ENCODE peak calls at places on chromosome 1, in four cellular contexts. One of them, this sample, is unnamed.

GRCh38 chr1:175287377-175287776 is 94.8 kb upstream of the KIAA0040 start:
- DNase-seq in brain microvascular endothelial cell: no peak
- DNase-seq in fibroblast of lung: no peak
- DNase-seq in dorsolateral prefrontal cortex: no peak
- DNase-seq in this sample: no peak

GRCh38 chr1:204314209-204314892 is 45.4 kb downstream of the PLEKHA6 start:
- DNase-seq in brain microvascular endothelial cell: no peak
- DNase-seq in dorsolateral prefrontal cortex: no peak
- DNase-seq in fibroblast of lung: no peak
- DNase-seq in this sample: no peak

GRCh38 chr1:198205021-198205684 is 48.4 kb downstream of the NEK7 start:
- DNase-seq in dorsolateral prefrontal cortex: no peak
- DNase-seq in brain microvascular endothelial cell: no peak
- DNase-seq in fibroblast of lung: peak
- DNase-seq in this sample: no peak

GRCh38 chr1:118247593-118247992 is 62.6 kb upstream of the SPAG17 start:
- DNase-seq in brain microvascular endothelial cell: peak
- DNase-seq in dorsolateral prefrontal cortex: no peak
- DNase-seq in fibroblast of lung: peak
- DNase-seq in this sample: no peak

GRCh38 chr1:182278144-182279054 is 113.2 kb downstream of the GLUL start:
- DNase-seq in fibroblast of lung: no peak
- DNase-seq in dorsolateral prefrontal cortex: no peak
- DNase-seq in brain microvascular endothelial cell: no peak
- DNase-seq in this sample: no peak

GRCh38 chr1:67434491-67434890 is 4.3 kb upstream of the SERBP1 start:
- DNase-seq in brain microvascular endothelial cell: no peak
- DNase-seq in fibroblast of lung: peak
- DNase-seq in dorsolateral prefrontal cortex: no peak
- DNase-seq in this sample: no peak

GRCh38 chr1:13916530-13916929 is 216.5 kb downstream of the PRDM2 start:
- DNase-seq in fibroblast of lung: no peak
- DNase-seq in dorsolateral prefrontal cortex: no peak
- DNase-seq in brain microvascular endothelial cell: no peak
- DNase-seq in this sample: no peak

GRCh38 chr1:172638885-172639831 is 19.7 kb upstream of the FASLG start:
- DNase-seq in dorsolateral prefrontal cortex: no peak
- DNase-seq in fibroblast of lung: peak
- DNase-seq in brain microvascular endothelial cell: peak
- DNase-seq in this sample: peak

GRCh38 chr1:182143825-182144661 is 82.5 kb upstream of the ZNF648 start:
- DNase-seq in dorsolateral prefrontal cortex: peak
- DNase-seq in fibroblast of lung: peak
- DNase-seq in brain microvascular endothelial cell: no peak
- DNase-seq in this sample: no peak

GRCh38 chr1:168767885-168768584 is 39.0 kb upstream of the DPT start:
- DNase-seq in brain microvascular endothelial cell: peak
- DNase-seq in fibroblast of lung: peak
- DNase-seq in dorsolateral prefrontal cortex: no peak
- DNase-seq in this sample: no peak

GRCh38 chr1:102191723-102192122 is 195.0 kb upstream of the OLFM3 start:
- DNase-seq in fibroblast of lung: peak
- DNase-seq in brain microvascular endothelial cell: no peak
- DNase-seq in dorsolateral prefrontal cortex: no peak
- DNase-seq in this sample: no peak

GRCh38 chr1:146051452-146051852 is 29.9 kb upstream of the HJV start:
- DNase-seq in fibroblast of lung: no peak
- DNase-seq in dorsolateral prefrontal cortex: no peak
- DNase-seq in brain microvascular endothelial cell: no peak
- DNase-seq in this sample: no peak

GRCh38 chr1:248714248-248714647 is 11.7 kb upstream of the OR14I1 start:
- DNase-seq in fibroblast of lung: peak
- DNase-seq in dorsolateral prefrontal cortex: no peak
- DNase-seq in brain microvascular endothelial cell: no peak
- DNase-seq in this sample: no peak

GRCh38 chr1:177495878-177496277 is 325.1 kb downstream of the BRINP2 start:
- DNase-seq in brain microvascular endothelial cell: no peak
- DNase-seq in dorsolateral prefrontal cortex: no peak
- DNase-seq in fibroblast of lung: no peak
- DNase-seq in this sample: no peak

GRCh38 chr1:62912028-62912638 is 128.2 kb downstream of the ATG4C start:
- DNase-seq in dorsolateral prefrontal cortex: no peak
- DNase-seq in fibroblast of lung: peak
- DNase-seq in brain microvascular endothelial cell: peak
- DNase-seq in this sample: no peak

GRCh38 chr1:235253219-235253640 is 74.7 kb downstream of the ARID4B start:
- DNase-seq in fibroblast of lung: peak
- DNase-seq in brain microvascular endothelial cell: peak
- DNase-seq in dorsolateral prefrontal cortex: peak
- DNase-seq in this sample: peak

GRCh38 chr1:104706631-104707147 is 957.0 kb downstream of the AMY1C start:
- DNase-seq in brain microvascular endothelial cell: no peak
- DNase-seq in fibroblast of lung: no peak
- DNase-seq in dorsolateral prefrontal cortex: no peak
- DNase-seq in this sample: no peak

GRCh38 chr1:215251428-215251827 is 168.9 kb downstream of the KCNK2 start:
- DNase-seq in brain microvascular endothelial cell: no peak
- DNase-seq in dorsolateral prefrontal cortex: no peak
- DNase-seq in fibroblast of lung: no peak
- DNase-seq in this sample: no peak

GRCh38 chr1:8457771-8458409 is 140.0 kb downstream of the SLC45A1 start:
- DNase-seq in brain microvascular endothelial cell: no peak
- DNase-seq in fibroblast of lung: no peak
- DNase-seq in dorsolateral prefrontal cortex: no peak
- DNase-seq in this sample: no peak

GRCh38 chr1:8455700-8456305 is 137.9 kb downstream of the SLC45A1 start:
- DNase-seq in brain microvascular endothelial cell: no peak
- DNase-seq in dorsolateral prefrontal cortex: no peak
- DNase-seq in fibroblast of lung: no peak
- DNase-seq in this sample: no peak

GRCh38 chr1:8456306-8456912 is 138.5 kb downstream of the SLC45A1 start:
- DNase-seq in fibroblast of lung: peak
- DNase-seq in brain microvascular endothelial cell: peak
- DNase-seq in dorsolateral prefrontal cortex: no peak
- DNase-seq in this sample: no peak

GRCh38 chr1:8458607-8459006 is 140.7 kb downstream of the SLC45A1 start:
- DNase-seq in brain microvascular endothelial cell: no peak
- DNase-seq in fibroblast of lung: no peak
- DNase-seq in dorsolateral prefrontal cortex: no peak
- DNase-seq in this sample: no peak

DNA sequence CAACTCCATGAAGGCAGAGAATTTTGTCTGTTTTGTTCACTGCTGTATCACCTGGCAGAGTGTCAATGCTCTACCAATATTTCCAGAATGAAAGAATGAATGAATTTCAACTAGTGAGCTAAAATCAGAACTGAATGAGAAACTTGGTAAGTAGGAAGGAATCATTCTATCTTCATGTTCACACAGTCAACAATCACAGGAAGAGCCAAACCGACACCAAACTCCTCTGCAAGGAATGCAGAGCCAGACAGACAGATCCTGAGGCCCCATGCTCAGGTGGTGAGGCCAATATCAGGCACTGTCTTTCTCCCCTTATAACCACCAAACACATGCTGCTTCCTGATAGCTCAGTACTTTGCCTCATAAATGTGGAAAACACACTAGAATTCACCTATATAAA is 139.1 kb downstream of the SLC45A1 start:
- DNase-seq in dorsolateral prefrontal cortex: no peak
- DNase-seq in brain microvascular endothelial cell: no peak
- DNase-seq in fibroblast of lung: no peak
- DNase-seq in this sample: no peak
- H3K27ac ChIP-seq in dorsolateral prefrontal cortex: no peak
- H3K27ac ChIP-seq in brain microvascular endothelial cell: no peak
- H3K27ac ChIP-seq in fibroblast of lung: no peak
- H3K27ac ChIP-seq in this sample: no peak

DNA sequence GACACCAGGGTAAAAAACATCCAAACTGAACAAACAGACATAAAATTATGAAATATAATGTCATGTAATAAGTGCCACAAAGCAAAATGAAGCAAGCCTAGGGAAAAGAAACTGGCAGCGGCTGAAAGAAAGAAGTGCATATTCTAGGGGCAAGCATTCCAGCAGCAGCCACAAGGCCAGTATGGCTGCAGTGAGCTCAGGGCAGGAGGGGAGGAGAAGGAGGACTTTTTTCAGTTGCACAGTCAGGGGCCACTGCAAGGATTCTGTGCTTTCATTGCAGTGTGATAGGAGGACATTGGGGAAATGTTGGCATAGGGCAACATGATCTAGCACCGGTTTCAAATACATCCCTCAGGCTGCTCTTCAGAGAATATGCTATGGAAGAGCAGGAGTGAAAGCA is 263.8 kb downstream of the NEGR1 start:
- DNase-seq in dorsolateral prefrontal cortex: no peak
- DNase-seq in fibroblast of lung: no peak
- DNase-seq in brain microvascular endothelial cell: no peak
- DNase-seq in this sample: no peak
- H3K27ac ChIP-seq in dorsolateral prefrontal cortex: no peak
- H3K27ac ChIP-seq in fibroblast of lung: no peak
- H3K27ac ChIP-seq in brain microvascular endothelial cell: no peak
- H3K27ac ChIP-seq in this sample: no peak

GRCh38 chr1:161033751-161034150 is 5.0 kb downstream of the TSTD1 start:
- DNase-seq in brain microvascular endothelial cell: no peak
- DNase-seq in fibroblast of lung: no peak
- DNase-seq in dorsolateral prefrontal cortex: no peak
- DNase-seq in this sample: no peak

GRCh38 chr1:161031874-161032273 is 6.9 kb downstream of the TSTD1 start:
- DNase-seq in dorsolateral prefrontal cortex: no peak
- DNase-seq in fibroblast of lung: no peak
- DNase-seq in brain microvascular endothelial cell: no peak
- DNase-seq in this sample: no peak

GRCh38 chr1:161037661-161038522 is 872 bp downstream of the TSTD1 start:
- DNase-seq in dorsolateral prefrontal cortex: no peak
- DNase-seq in fibroblast of lung: no peak
- DNase-seq in brain microvascular endothelial cell: no peak
- DNase-seq in this sample: no peak

GRCh38 chr1:161032409-161032808 is 6.4 kb downstream of the TSTD1 start:
- DNase-seq in fibroblast of lung: peak
- DNase-seq in dorsolateral prefrontal cortex: no peak
- DNase-seq in brain microvascular endothelial cell: no peak
- DNase-seq in this sample: no peak
- H3K27ac ChIP-seq in fibroblast of lung: no peak
- H3K27ac ChIP-seq in dorsolateral prefrontal cortex: no peak
- H3K27ac ChIP-seq in brain microvascular endothelial cell: no peak
- H3K27ac ChIP-seq in this sample: no peak

GRCh38 chr1:245986404-245987221 is 520.5 kb downstream of the SMYD3 start:
- DNase-seq in fibroblast of lung: peak
- DNase-seq in dorsolateral prefrontal cortex: no peak
- DNase-seq in brain microvascular endothelial cell: peak
- DNase-seq in this sample: no peak
- H3K27ac ChIP-seq in fibroblast of lung: peak
- H3K27ac ChIP-seq in dorsolateral prefrontal cortex: no peak
- H3K27ac ChIP-seq in brain microvascular endothelial cell: peak
- H3K27ac ChIP-seq in this sample: no peak

GRCh38 chr1:17046043-17046657 is 7.7 kb downstream of the SDHB start:
- DNase-seq in dorsolateral prefrontal cortex: no peak
- DNase-seq in brain microvascular endothelial cell: peak
- DNase-seq in fibroblast of lung: peak
- DNase-seq in this sample: no peak
- H3K27ac ChIP-seq in dorsolateral prefrontal cortex: no peak
- H3K27ac ChIP-seq in brain microvascular endothelial cell: no peak
- H3K27ac ChIP-seq in fibroblast of lung: peak
- H3K27ac ChIP-seq in this sample: no peak

This sample was measured in effector memory CD4-positive, alpha-beta T cell.